ENCODE peak calls at places on chromosomes 13 and 19, in five cellular contexts. Q is GM23338, M is fibroblast of the aortic adventitia, T is mucosa of descending colon, L is lung. V is an unnamed sample.

GRCh38 chr19:33905473-33905936 is 108.8 kb downstream of the KCTD15 start:
- DNase-seq in Q (peak; percentile 68), M (no peak), T (no peak), L (no peak), V (peak; percentile 46)

GRCh38 chr19:6521718-6522646 is 8.8 kb upstream of the TNFSF9 start:
- DNase-seq in Q (peak; percentile 12), M (peak; percentile 15), T (peak; percentile 49), L (no peak), V (no peak)

GRCh38 chr13:73932091-73932490 is 202.1 kb downstream of the KLF12 start:
- DNase-seq in Q (no peak), M (no peak), T (no peak), L (no peak), V (no peak)

GRCh38 chr19:943551-944170 is 17.8 kb downstream of the ARID3A start:
- DNase-seq in Q (no peak), M (no peak), T (no peak), L (no peak), V (no peak)

GRCh38 chr13:30334663-30335386 is 27.5 kb upstream of the KATNAL1 start:
- DNase-seq in Q (peak; percentile 82), M (peak; percentile 22), T (no peak), L (no peak), V (no peak)

GRCh38 chr19:45306522-45307027 is 16.1 kb downstream of the CKM start:
- DNase-seq in Q (peak; percentile 70), M (no peak), T (no peak), L (no peak), V (no peak)

GRCh38 chr19:4474504-4475136 is 2.5 kb downstream of the HDGFL2 start:
- DNase-seq in Q (peak; percentile 95), M (peak; percentile 54), T (no peak), L (no peak), V (peak; percentile 82)

GRCh38 chr19:4935449-4935848 is 26.1 kb downstream of the UHRF1 start:
- DNase-seq in Q (no peak), M (no peak), T (no peak), L (no peak), V (no peak)

GRCh38 chr19:31152906-31153305 is 196.3 kb downstream of the TSHZ3 start:
- DNase-seq in Q (no peak), M (no peak), T (no peak), L (no peak), V (no peak)

GRCh38 chr19:35140898-35141626 is 2.0 kb upstream of the FXYD7 start:
- DNase-seq in Q (peak; percentile 92), M (peak; percentile 79), T (peak; percentile 99), L (peak; percentile 95), V (peak; percentile 92)

GRCh38 chr19:2668188-2668763 is 34.2 kb downstream of the GNG7 start:
- DNase-seq in Q (no peak), M (no peak), T (no peak), L (no peak), V (no peak)

GRCh38 chr19:41265376-41266153 is 1.4 kb downstream of the HNRNPUL1 start:
- DNase-seq in Q (peak; percentile 11), M (peak; percentile 28), T (peak; percentile 51), L (peak; percentile 35), V (peak; percentile 41)

GRCh38 chr13:93730780-93731179 is 504.2 kb downstream of the GPC6 start:
- DNase-seq in Q (no peak), M (no peak), T (no peak), L (no peak), V (peak; percentile 81)

GRCh38 chr19:9945319-9945966 is 9.1 kb upstream of the OLFM2 start:
- DNase-seq in Q (peak; percentile 56), M (peak; percentile 99), T (peak; percentile 63), L (peak; percentile 64), V (peak; percentile 92)

GRCh38 chr13:78326608-78327007 is 276.7 kb downstream of the POU4F1 start:
- DNase-seq in Q (no peak), M (no peak), T (no peak), L (no peak), V (no peak)

GRCh38 chr13:75250526-75251183 is 231.3 kb downstream of the TBC1D4 start:
- DNase-seq in Q (no peak), M (peak; percentile 87), T (no peak), L (no peak), V (peak; percentile 86)

GRCh38 chr13:26867451-26868067 is 107.0 kb upstream of the GPR12 start:
- DNase-seq in Q (peak; percentile 39), M (peak; percentile 43), T (no peak), L (no peak), V (peak; percentile 48)

GRCh38 chr19:48489608-48490216 is 20.5 kb downstream of the CYTH2 start:
- DNase-seq in Q (peak; percentile 87), M (peak; percentile 52), T (peak; percentile 91), L (peak; percentile 80), V (peak; percentile 58)

GRCh38 chr13:66657165-66657895 is 572.8 kb downstream of the PCDH9 start:
- DNase-seq in Q (peak; percentile 8), M (peak; percentile 98), T (no peak), L (peak; percentile 57), V (peak; percentile 95)

GRCh38 chr19:45881909-45882528 is 3.9 kb downstream of the IRF2BP1 start:
- DNase-seq in Q (peak; percentile 76), M (no peak), T (peak; percentile 81), L (no peak), V (no peak)

GRCh38 chr19:5098646-5099045 is 129.7 kb downstream of the KDM4B start:
- DNase-seq in Q (no peak), M (no peak), T (no peak), L (no peak), V (no peak)

GRCh38 chr19:11767633-11768133 is 883 bp downstream of the ZNF441 start:
- DNase-seq in Q (peak; percentile 19), M (peak; percentile 38), T (peak; percentile 79), L (peak; percentile 48), V (peak; percentile 39)

GRCh38 chr13:33058816-33059215 is 42.6 kb downstream of the KL start:
- DNase-seq in Q (no peak), M (no peak), T (no peak), L (no peak), V (no peak)

GRCh38 chr19:43525836-43526771 is 897 bp downstream of the ETHE1 start:
- DNase-seq in Q (peak; percentile 39), M (peak; percentile 7), T (peak; percentile 78), L (no peak), V (no peak)

DNA sequence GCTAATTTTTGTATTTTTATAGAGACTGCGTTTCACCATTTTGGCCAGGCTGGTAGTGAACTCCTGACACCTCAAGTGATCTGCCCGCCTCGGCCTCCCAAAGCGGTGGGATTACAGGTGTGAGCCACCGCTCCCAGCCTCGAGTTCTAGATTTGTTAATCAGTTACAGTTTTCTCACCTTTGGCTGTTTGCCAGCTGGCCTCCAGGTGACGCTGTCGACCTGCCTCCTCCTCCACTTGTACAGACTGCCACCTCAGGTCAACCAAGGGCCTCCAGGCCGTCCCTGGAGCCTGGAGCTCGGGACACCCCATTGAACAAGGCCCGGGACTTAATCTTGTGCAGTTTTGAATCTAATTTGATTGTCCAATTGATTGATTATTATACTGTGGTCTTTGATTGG is 45.5 kb downstream of the IER2 start:
- DNase-seq in Q (peak; percentile 91), M (no peak), T (peak; percentile 82), L (peak; percentile 63), V (no peak)
- TF ChIP-seq CTCF in Q (peak; percentile 96), M (no peak), T (no peak), L (no peak), V (peak; percentile 1)

GRCh38 chr19:53355739-53356138 is 9.8 kb upstream of the ZNF525 start:
- DNase-seq in Q (no peak), M (no peak), T (no peak), L (no peak), V (no peak)
- H3K4me3 ChIP-seq in Q (no peak overlapping the region), M (no peak overlapping the region), T (no peak overlapping the region), L (no peak overlapping the region), V (no peak overlapping the region)

GRCh38 chr13:89953581-89953980 is 1393.9 kb upstream of the MIR17HG start:
- DNase-seq in Q (no peak), M (no peak), T (no peak), L (no peak), V (no peak)
- TF ChIP-seq CTCF in Q (no peak), M (no peak), T (no peak), L (no peak), V (no peak)

GRCh38 chr19:55369651-55370304 is 485 bp downstream of the IL11 start:
- DNase-seq in Q (peak; percentile 94), M (peak; percentile 61), T (no peak), L (no peak), V (peak; percentile 72)
- H3K4me3 ChIP-seq in Q (peak overlapping the region; percentile 70), M (peak overlapping the region; percentile 75), T (no peak overlapping the region), L (no peak overlapping the region), V (peak overlapping the region; percentile 65)

DNA sequence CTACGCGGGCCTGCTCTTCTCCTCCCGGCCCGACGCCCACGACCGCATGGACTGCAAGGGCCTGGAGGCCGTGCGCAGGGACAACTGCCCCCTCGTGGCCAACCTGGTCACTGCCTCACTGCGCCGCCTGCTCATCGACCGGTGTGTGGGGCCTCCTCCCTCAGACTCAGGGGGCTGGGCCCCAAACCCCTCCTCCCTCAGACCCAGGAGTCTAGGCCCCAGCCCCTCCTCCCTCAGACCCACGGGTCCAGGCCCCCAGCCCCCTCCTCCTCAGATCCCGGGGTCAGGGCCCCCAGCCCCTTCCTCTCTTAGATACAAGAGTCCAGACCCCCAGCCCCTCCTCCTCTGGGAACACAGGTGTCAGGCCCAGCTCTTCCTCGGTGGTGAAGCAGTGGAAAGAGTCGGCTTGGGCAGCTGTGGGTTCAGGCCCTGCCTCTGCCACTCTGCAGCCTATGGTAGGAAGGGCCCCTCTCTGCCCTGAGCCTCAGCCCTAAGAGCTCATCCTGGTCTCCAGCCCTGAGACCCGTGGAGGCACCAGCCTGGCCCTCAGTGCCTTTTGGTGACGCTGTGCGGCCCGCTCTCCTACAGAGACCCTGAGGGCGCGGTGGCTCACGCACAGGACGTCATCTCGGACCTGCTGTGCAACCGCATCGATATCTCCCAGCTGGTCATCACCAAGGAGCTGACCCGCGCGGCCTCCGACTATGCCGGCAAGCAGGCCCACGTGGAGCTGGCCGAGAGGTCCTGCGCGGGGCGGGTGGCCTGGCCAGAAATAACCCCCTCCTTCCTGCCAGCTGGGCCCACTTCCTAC is 3.7 kb upstream of the SPIB start:
- DNase-seq in Q (peak; percentile 93), M (peak; percentile 63), T (peak; percentile 87), L (peak; percentile 80), V (peak; percentile 74)
- TF ChIP-seq CTCF in Q (peak; percentile 81), M (peak; percentile 89), T (peak; percentile 82), L (peak; percentile 76), V (peak; percentile 87)

DNA sequence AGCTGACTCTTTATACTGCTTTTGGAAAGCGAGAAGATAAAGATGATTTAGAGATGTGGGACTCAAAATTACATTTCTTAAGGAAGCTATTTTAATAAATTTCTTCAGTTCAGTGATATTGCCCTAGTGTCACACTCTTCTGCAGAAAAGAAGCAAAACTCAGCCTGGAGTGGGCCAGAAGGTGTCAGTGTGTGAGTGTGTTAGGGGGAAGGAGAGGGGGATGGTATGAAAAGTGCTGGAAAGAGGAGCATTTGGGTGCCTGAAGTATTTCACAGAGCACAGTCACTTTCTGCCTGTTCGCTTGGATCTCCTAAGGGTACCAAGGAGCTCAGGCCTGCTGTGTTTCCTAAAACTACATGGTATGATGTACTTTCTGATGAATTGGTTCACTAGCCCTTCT is 84.5 kb upstream of the FRY start:
- DNase-seq in Q (no peak), M (no peak), T (no peak), L (no peak), V (no peak)
- H3K4me3 ChIP-seq in Q (no peak overlapping the region), M (no peak overlapping the region), T (no peak overlapping the region), L (no peak overlapping the region), V (no peak overlapping the region)

GRCh38 chr13:60654405-60654804 is 257.4 kb downstream of the TDRD3 start:
- DNase-seq in Q (peak; percentile 40), M (peak; percentile 45), T (peak; percentile 28), L (no peak), V (peak; percentile 22)
- TF ChIP-seq CTCF in Q (peak; percentile 64), M (peak; percentile 62), T (no peak), L (no peak), V (peak; percentile 49)

GRCh38 chr19:28400953-28401671 is 811.8 kb downstream of the UQCRFS1 start:
- DNase-seq in Q (no peak), M (no peak), T (no peak), L (no peak), V (no peak)
- H3K4me3 ChIP-seq in Q (no peak overlapping the region), M (no peak overlapping the region), T (no peak overlapping the region), L (no peak overlapping the region), V (no peak overlapping the region)

V was measured in choroid plexus epithelial cell.